ENCODE peak calls at places on chromosomes 11 and 22, in ten cellular contexts. A, Q, K, T, Y, S, N, G, I and R are unnamed samples.

GRCh38 chr11:101618691-101619090 is 34.9 kb upstream of the TRPC6 start:
- DNase-seq in T (no peak), G (no peak), K (no peak), Y (no peak), S (no peak), Q (no peak), I (peak), A (no peak), N (no peak), R (peak)

GRCh38 chr11:102341844-102342318 is 5.1 kb upstream of the BIRC2 start:
- DNase-seq in K (peak), Q (peak), Y (peak), T (peak), N (peak), G (peak), A (peak), I (peak), S (no peak), R (peak)

GRCh38 chr11:22582011-22582410 is 43.6 kb downstream of the FANCF start:
- DNase-seq in S (no peak), G (no peak), I (no peak), Q (no peak), T (no peak), N (no peak), Y (no peak), K (no peak), A (no peak), R (no peak)

GRCh38 chr11:59562292-59562691 is 51.0 kb downstream of the OR4D9 start:
- DNase-seq in I (no peak), S (no peak), K (no peak), A (no peak), G (no peak), Q (no peak), T (no peak), Y (no peak), N (no peak), R (no peak)

GRCh38 chr22:19962909-19963806 is 21.5 kb upstream of the TXNRD2 start:
- DNase-seq in N (no peak), K (peak), S (peak), A (no peak), Y (no peak), I (peak), G (peak), Q (no peak), T (peak), R (no peak)

GRCh38 chr11:16392646-16393045 is 36.3 kb upstream of the SOX6 start:
- DNase-seq in S (no peak), Q (no peak), T (no peak), G (no peak), I (no peak), K (no peak), Y (no peak), A (no peak), N (no peak), R (no peak)

GRCh38 chr11:115550291-115551059 is 46.3 kb upstream of the CADM1 start:
- DNase-seq in Q (no peak), A (no peak), N (no peak), S (peak), Y (no peak), T (peak), K (no peak), I (no peak), G (no peak), R (no peak)

GRCh38 chr11:75077316-75077715 is 19.4 kb downstream of the OR2AT4 start:
- DNase-seq in S (no peak), Y (no peak), K (no peak), T (no peak), I (no peak), N (no peak), Q (no peak), G (no peak), A (no peak), R (no peak)

GRCh38 chr11:28674432-28675076 is 566.4 kb downstream of the METTL15 start:
- DNase-seq in I (no peak), S (peak), T (no peak), K (peak), G (peak), A (peak), Y (no peak), Q (peak), N (no peak), R (no peak)

GRCh38 chr11:76787911-76788596 is 4.9 kb downstream of the TSKU start:
- DNase-seq in I (no peak), T (no peak), N (no peak), G (no peak), Y (no peak), S (no peak), A (no peak), Q (no peak), K (no peak), R (no peak)

GRCh38 chr22:44091021-44091721 is 67.1 kb downstream of the PARVB start:
- DNase-seq in S (peak), Y (no peak), I (peak), Q (no peak), T (no peak), A (peak), K (no peak), G (peak), N (no peak), R (no peak)

GRCh38 chr11:73398132-73398526 is 21.9 kb downstream of the RELT start:
- DNase-seq in T (no peak), G (no peak), A (no peak), I (no peak), Q (no peak), S (no peak), Y (no peak), N (no peak), K (no peak), R (no peak)

GRCh38 chr11:57484141-57484710 is 23.9 kb downstream of the RTN4RL2 start:
- DNase-seq in A (no peak), K (no peak), Q (no peak), N (no peak), G (no peak), T (no peak), Y (no peak), I (no peak), S (no peak), R (no peak)

GRCh38 chr11:57761301-57762234 is at the start of gene CTNND1:
- DNase-seq in K (peak), A (peak), Q (peak), I (peak), T (peak), N (peak), Y (no peak), G (peak), S (peak), R (peak)

GRCh38 chr11:76823481-76824028 is 37.2 kb upstream of the ACER3 start:
- DNase-seq in N (no peak), G (peak), I (peak), Q (no peak), Y (no peak), S (no peak), K (peak), T (no peak), A (peak), R (peak)

GRCh38 chr22:39936523-39937145 is 23.6 kb upstream of the TMA7B start:
- DNase-seq in I (no peak), Y (no peak), S (no peak), K (no peak), Q (no peak), T (peak), N (no peak), G (no peak), A (no peak), R (no peak)

GRCh38 chr11:130636672-130637463 is 188.4 kb downstream of the ADAMTS15 start:
- DNase-seq in N (no peak), K (peak), Y (no peak), I (peak), G (peak), S (no peak), Q (no peak), A (no peak), T (no peak), R (peak)

GRCh38 chr11:8917157-8917820 is 6.3 kb downstream of the AKIP1 start:
- DNase-seq in N (no peak), I (peak), G (peak), Q (peak), S (no peak), T (peak), Y (no peak), K (peak), A (no peak), R (peak)

GRCh38 chr11:111001986-111002616 is 243.4 kb upstream of the POU2AF2 start:
- DNase-seq in I (peak), Q (no peak), S (no peak), K (peak), Y (no peak), G (no peak), A (no peak), T (no peak), N (no peak), R (peak)

GRCh38 chr11:47245586-47246357 is 2.8 kb downstream of the ACP2 start:
- DNase-seq in I (no peak), Y (no peak), Q (no peak), N (no peak), T (no peak), G (no peak), S (no peak), A (no peak), K (no peak), R (no peak)

GRCh38 chr11:13367115-13367514 is 89.5 kb downstream of the BMAL1 start:
- DNase-seq in A (no peak), S (no peak), N (no peak), K (no peak), G (no peak), T (no peak), I (no peak), Q (no peak), Y (no peak), R (no peak)

GRCh38 chr11:10108901-10109665 is 184.9 kb downstream of the SBF2 start:
- DNase-seq in G (no peak), S (no peak), Q (no peak), I (peak), N (no peak), A (no peak), K (peak), T (no peak), Y (no peak), R (peak)